ENCODE peak calls at places on chromosome 1, in six cellular contexts. One of them, this sample, is unnamed. For H3K4me1, the result is how much of the 10 kb centered on the place peaks cover.

GRCh38 chr1:174747613-174748012 is 252.1 kb upstream of the CACYBP start:
- DNase-seq in tibial artery: no peak
- DNase-seq in heart right ventricle: no peak
- DNase-seq in psoas muscle: no peak
- DNase-seq in gastrocnemius medialis: no peak
- DNase-seq in upper lobe of right lung: no peak
- DNase-seq in this sample: no peak

GRCh38 chr1:228190778-228191177 is 17.1 kb upstream of the OBSCN start:
- DNase-seq in tibial artery: no peak
- DNase-seq in heart right ventricle: no peak
- DNase-seq in psoas muscle: no peak
- DNase-seq in gastrocnemius medialis: no peak
- DNase-seq in upper lobe of right lung: no peak
- DNase-seq in this sample: no peak

GRCh38 chr1:230072866-230073265 is 5.8 kb downstream of the GALNT2 start:
- DNase-seq in tibial artery: no peak
- DNase-seq in heart right ventricle: no peak
- DNase-seq in psoas muscle: no peak
- DNase-seq in gastrocnemius medialis: no peak
- DNase-seq in upper lobe of right lung: no peak
- DNase-seq in this sample: no peak

GRCh38 chr1:53069663-53070327 is 7.8 kb downstream of the PODN start:
- DNase-seq in tibial artery: peak
- DNase-seq in heart right ventricle: no peak
- DNase-seq in psoas muscle: peak
- DNase-seq in gastrocnemius medialis: no peak
- DNase-seq in upper lobe of right lung: peak
- DNase-seq in this sample: no peak

GRCh38 chr1:236069796-236070195 is 4.9 kb upstream of the NID1 start:
- DNase-seq in tibial artery: no peak
- DNase-seq in heart right ventricle: no peak
- DNase-seq in psoas muscle: no peak
- DNase-seq in gastrocnemius medialis: no peak
- DNase-seq in upper lobe of right lung: no peak
- DNase-seq in this sample: no peak

GRCh38 chr1:154812911-154813816 is 56.9 kb downstream of the KCNN3 start:
- DNase-seq in tibial artery: no peak
- DNase-seq in heart right ventricle: peak
- DNase-seq in psoas muscle: no peak
- DNase-seq in gastrocnemius medialis: no peak
- DNase-seq in upper lobe of right lung: no peak
- DNase-seq in this sample: no peak

GRCh38 chr1:210754931-210755670 is 378.8 kb downstream of the KCNH1 start:
- DNase-seq in tibial artery: no peak
- DNase-seq in heart right ventricle: no peak
- DNase-seq in psoas muscle: no peak
- DNase-seq in gastrocnemius medialis: no peak
- DNase-seq in upper lobe of right lung: no peak
- DNase-seq in this sample: no peak

GRCh38 chr1:171142081-171142450 is 43.0 kb upstream of the FMO2 start:
- DNase-seq in tibial artery: peak
- DNase-seq in heart right ventricle: peak
- DNase-seq in psoas muscle: peak
- DNase-seq in gastrocnemius medialis: peak
- DNase-seq in upper lobe of right lung: no peak
- DNase-seq in this sample: no peak

GRCh38 chr1:174158767-174159252 is 510 bp upstream of the RABGAP1L start:
- DNase-seq in tibial artery: no peak
- DNase-seq in heart right ventricle: no peak
- DNase-seq in psoas muscle: no peak
- DNase-seq in gastrocnemius medialis: no peak
- DNase-seq in upper lobe of right lung: no peak
- DNase-seq in this sample: no peak

GRCh38 chr1:192709544-192709943 is 73.6 kb downstream of the RGS13 start:
- DNase-seq in tibial artery: no peak
- DNase-seq in heart right ventricle: no peak
- DNase-seq in psoas muscle: no peak
- DNase-seq in gastrocnemius medialis: no peak
- DNase-seq in upper lobe of right lung: no peak
- DNase-seq in this sample: no peak

GRCh38 chr1:201376464-201377374 is 761 bp downstream of the TNNT2 start:
- DNase-seq in tibial artery: no peak
- DNase-seq in heart right ventricle: no peak
- DNase-seq in psoas muscle: no peak
- DNase-seq in gastrocnemius medialis: no peak
- DNase-seq in upper lobe of right lung: no peak
- DNase-seq in this sample: peak

GRCh38 chr1:12229386-12229834 is 420 bp upstream of the VPS13D start:
- DNase-seq in tibial artery: no peak
- DNase-seq in heart right ventricle: no peak
- DNase-seq in psoas muscle: no peak
- DNase-seq in gastrocnemius medialis: no peak
- DNase-seq in upper lobe of right lung: no peak
- DNase-seq in this sample: no peak
- H3K4me1 ChIP-seq in tibial artery: under half
- H3K4me1 ChIP-seq in heart right ventricle: under half
- H3K4me1 ChIP-seq in psoas muscle: under half
- H3K4me1 ChIP-seq in gastrocnemius medialis: under half
- H3K4me1 ChIP-seq in upper lobe of right lung: under half
- H3K4me1 ChIP-seq in this sample: under half

DNA sequence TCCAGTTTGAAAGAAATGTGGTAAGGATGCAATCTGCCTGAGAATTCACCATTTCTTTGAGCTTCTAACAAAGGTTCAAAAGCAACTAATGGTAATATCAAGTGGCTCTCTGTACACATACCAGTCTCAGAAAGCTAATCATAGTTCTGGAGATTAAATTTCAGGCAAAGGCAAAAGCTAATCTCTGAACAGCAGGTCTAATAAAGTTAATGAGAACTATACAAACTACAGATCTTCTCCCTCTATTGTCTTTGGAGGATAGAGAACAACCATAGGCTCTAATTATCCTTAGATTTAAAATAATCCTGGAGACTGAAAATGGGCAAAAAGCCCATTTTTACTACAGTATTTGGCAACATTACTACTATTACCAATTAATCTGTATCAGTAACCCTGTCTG is 5.0 kb downstream of the DIPK1A start:
- DNase-seq in tibial artery: no peak
- DNase-seq in heart right ventricle: no peak
- DNase-seq in psoas muscle: no peak
- DNase-seq in gastrocnemius medialis: no peak
- DNase-seq in upper lobe of right lung: no peak
- DNase-seq in this sample: no peak
- H3K4me1 ChIP-seq in tibial artery: under half
- H3K4me1 ChIP-seq in heart right ventricle: under half
- H3K4me1 ChIP-seq in psoas muscle: under half
- H3K4me1 ChIP-seq in gastrocnemius medialis: under half
- H3K4me1 ChIP-seq in upper lobe of right lung: under half
- H3K4me1 ChIP-seq in this sample: under half

DNA sequence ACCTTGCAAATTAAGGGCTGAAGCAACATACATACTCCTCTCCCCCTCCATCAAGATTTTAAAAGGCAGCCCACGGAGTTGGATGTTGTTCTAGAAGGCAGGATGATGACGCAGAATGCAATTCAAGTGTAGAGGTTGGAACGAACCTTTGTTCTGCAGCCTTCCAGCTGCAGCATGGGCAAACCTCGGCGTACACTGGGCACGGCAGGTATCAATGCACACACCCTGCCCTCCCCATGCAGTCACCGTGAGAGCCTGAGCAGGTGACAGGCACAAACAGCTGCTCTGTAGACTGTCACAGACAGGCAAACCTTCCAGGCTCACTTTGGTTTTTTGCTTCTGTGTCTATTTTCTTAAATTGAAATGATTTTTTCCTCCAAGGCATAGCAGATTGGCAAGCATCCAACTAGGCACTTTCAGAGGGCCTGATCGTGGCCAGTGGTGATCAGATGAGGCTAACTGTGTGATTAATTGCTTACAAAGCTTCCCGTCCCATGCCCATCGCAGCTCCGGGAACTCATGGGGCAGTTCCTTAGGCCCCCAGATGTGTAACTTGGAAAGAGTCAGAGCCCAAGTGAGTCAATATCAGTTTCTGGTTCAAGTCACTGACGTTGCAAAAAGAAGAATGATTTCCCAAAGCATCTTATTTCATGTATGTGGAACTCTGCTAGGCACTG is 82.3 kb downstream of the ITPKB start:
- DNase-seq in tibial artery: peak
- DNase-seq in heart right ventricle: no peak
- DNase-seq in psoas muscle: peak
- DNase-seq in gastrocnemius medialis: no peak
- DNase-seq in upper lobe of right lung: no peak
- DNase-seq in this sample: no peak
- H3K4me1 ChIP-seq in tibial artery: under half
- H3K4me1 ChIP-seq in heart right ventricle: under half
- H3K4me1 ChIP-seq in psoas muscle: half or more
- H3K4me1 ChIP-seq in gastrocnemius medialis: half or more
- H3K4me1 ChIP-seq in upper lobe of right lung: half or more
- H3K4me1 ChIP-seq in this sample: under half

DNA sequence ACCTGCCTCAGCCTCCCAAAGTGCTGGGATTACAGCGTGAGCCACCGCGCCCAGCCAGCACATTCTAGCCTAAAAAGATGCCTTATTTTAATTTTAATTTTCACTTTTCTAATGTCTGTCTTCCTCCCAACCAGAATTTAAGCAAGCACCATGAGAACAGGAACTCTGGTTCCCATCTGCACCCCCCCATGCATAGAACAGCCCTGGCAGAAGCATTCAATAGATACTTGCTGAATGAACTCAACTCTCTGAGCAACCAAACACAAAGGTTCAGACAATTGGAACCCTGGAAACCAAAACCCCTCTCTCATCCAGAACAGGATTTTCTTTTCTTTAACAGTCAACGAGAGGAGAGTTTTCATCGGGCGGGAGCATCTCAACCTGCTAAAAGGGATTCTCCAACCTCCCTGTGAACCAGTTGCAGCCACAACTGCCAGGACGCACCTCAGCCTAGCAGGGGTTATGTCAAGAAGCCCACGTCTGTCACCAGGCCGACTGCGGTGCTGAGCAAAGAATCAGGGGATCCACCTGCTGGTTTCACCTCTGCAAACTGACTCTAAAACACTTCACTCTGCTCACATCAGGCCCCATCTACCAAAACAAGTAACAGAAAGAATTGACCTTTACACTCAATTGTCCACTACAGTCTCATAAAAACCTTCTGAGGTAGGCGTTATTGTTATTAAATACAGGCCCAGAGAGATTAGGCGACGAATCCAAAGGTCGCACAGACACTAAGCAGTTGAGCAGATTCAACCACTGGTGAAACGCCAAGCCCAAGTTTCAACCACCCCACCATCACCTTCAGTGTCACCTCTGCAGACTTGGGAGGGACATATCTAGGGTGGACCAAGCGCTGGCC is 1.7 kb downstream of the KIAA2013 start:
- DNase-seq in tibial artery: no peak
- DNase-seq in heart right ventricle: no peak
- DNase-seq in psoas muscle: no peak
- DNase-seq in gastrocnemius medialis: no peak
- DNase-seq in upper lobe of right lung: no peak
- DNase-seq in this sample: no peak
- H3K4me1 ChIP-seq in tibial artery: under half
- H3K4me1 ChIP-seq in heart right ventricle: under half
- H3K4me1 ChIP-seq in psoas muscle: half or more
- H3K4me1 ChIP-seq in gastrocnemius medialis: half or more
- H3K4me1 ChIP-seq in upper lobe of right lung: under half
- H3K4me1 ChIP-seq in this sample: under half

This sample was measured in iPS DF 6.9.